ENCODE peak calls at places on chromosomes 12 and 14, in nine cellular contexts. V is ovary, T is BJ, A is fibroblast of pulmonary artery, B is body of pancreas, Z is A549, G is GM12865, D is neural crest cell, C is glutamatergic neuron. I is an unnamed sample.

GRCh38 chr12:92070864-92071445 is 74.7 kb downstream of the BTG1 start:
- DNase-seq in V (no peak), T (no peak), A (no peak), B (peak), Z (peak), G (no peak), D (no peak), C (no peak), I (no peak)

GRCh38 chr12:80178846-80179245 is 79.5 kb downstream of the OTOGL start:
- DNase-seq in V (no peak), T (no peak), A (no peak), B (no peak), Z (no peak), G (peak), D (no peak), C (no peak), I (no peak)

GRCh38 chr14:77044776-77045569 is 16.5 kb upstream of the IRF2BPL start:
- DNase-seq in V (peak), T (peak), A (peak), B (peak), Z (peak), G (no peak), D (no peak), C (no peak), I (no peak)

GRCh38 chr12:3698218-3698974 is 54.5 kb downstream of the CRACR2A start:
- DNase-seq in V (peak), T (peak), A (peak), B (no peak), Z (peak), G (no peak), D (no peak), C (no peak), I (peak)

GRCh38 chr12:113334786-113335539 is at the start of gene SLC8B1:
- DNase-seq in V (peak), T (no peak), A (peak), B (peak), Z (peak), G (peak), D (peak), C (peak), I (no peak)

GRCh38 chr12:130162267-130162666 is at the start of gene FZD10:
- DNase-seq in V (peak), T (no peak), A (no peak), B (peak), Z (no peak), G (no peak), D (peak), C (peak), I (no peak)

GRCh38 chr14:94903338-94903737 is 133.4 kb upstream of the GSC start:
- DNase-seq in V (no peak), T (no peak), A (no peak), B (no peak), Z (no peak), G (no peak), D (no peak), C (no peak), I (no peak)

GRCh38 chr14:94138256-94138655 is 8.9 kb upstream of the IFI27L2 start:
- DNase-seq in V (no peak), T (no peak), A (no peak), B (no peak), Z (no peak), G (no peak), D (no peak), C (no peak), I (no peak)

GRCh38 chr12:67625004-67625403 is 23.5 kb upstream of the DYRK2 start:
- DNase-seq in V (no peak), T (no peak), A (no peak), B (no peak), Z (no peak), G (no peak), D (no peak), C (no peak), I (peak)

GRCh38 chr12:56839489-56840442 is 76.6 kb downstream of the HSD17B6 start:
- DNase-seq in V (peak), T (no peak), A (peak), B (peak), Z (peak), G (peak), D (peak), C (peak), I (no peak)

GRCh38 chr14:45811155-45811554 is 558.2 kb upstream of the MIS18BP1 start:
- DNase-seq in V (no peak), T (no peak), A (no peak), B (no peak), Z (no peak), G (peak), D (no peak), C (peak), I (no peak)

GRCh38 chr12:32450768-32451167 is 51.4 kb downstream of the FGD4 start:
- DNase-seq in V (no peak), T (no peak), A (no peak), B (no peak), Z (no peak), G (no peak), D (no peak), C (no peak), I (no peak)

GRCh38 chr12:109773384-109774011 is 59.7 kb downstream of the TRPV4 start:
- DNase-seq in V (peak), T (no peak), A (no peak), B (peak), Z (no peak), G (no peak), D (no peak), C (no peak), I (peak)

GRCh38 chr14:30292591-30292990 is 266.4 kb upstream of the G2E3 start:
- DNase-seq in V (no peak), T (no peak), A (no peak), B (no peak), Z (no peak), G (no peak), D (no peak), C (no peak), I (no peak)

GRCh38 chr12:26106347-26106746 is 18.5 kb downstream of the BHLHE41 start:
- DNase-seq in V (no peak), T (no peak), A (no peak), B (no peak), Z (no peak), G (no peak), D (no peak), C (no peak), I (no peak)

GRCh38 chr14:100851946-100852620 is 26.2 kb downstream of the MEG3 start:
- DNase-seq in V (peak), T (no peak), A (no peak), B (no peak), Z (no peak), G (no peak), D (no peak), C (no peak), I (no peak)

GRCh38 chr12:105814283-105814682 is 324.5 kb downstream of the NUAK1 start:
- DNase-seq in V (no peak), T (no peak), A (no peak), B (no peak), Z (no peak), G (no peak), D (no peak), C (peak), I (no peak)

GRCh38 chr14:60553855-60554254 is 44.9 kb downstream of the SIX6 start:
- DNase-seq in V (no peak), T (no peak), A (no peak), B (no peak), Z (no peak), G (no peak), D (no peak), C (no peak), I (no peak)

GRCh38 chr14:69610859-69611263 is 535 bp upstream of the SUSD6 start:
- DNase-seq in V (no peak), T (no peak), A (peak), B (no peak), Z (no peak), G (no peak), D (no peak), C (no peak), I (no peak)

GRCh38 chr12:94832780-94833760 is 170.4 kb downstream of the NDUFA12 start:
- DNase-seq in V (peak), T (no peak), A (peak), B (no peak), Z (no peak), G (no peak), D (no peak), C (peak), I (peak)

GRCh38 chr14:75979071-75979571 is 2.7 kb downstream of the TGFB3 start:
- DNase-seq in V (peak), T (no peak), A (peak), B (peak), Z (peak), G (peak), D (peak), C (peak), I (no peak)

GRCh38 chr14:23630687-23631086 is 5.5 kb upstream of the DHRS2 start:
- DNase-seq in V (no peak), T (no peak), A (no peak), B (no peak), Z (no peak), G (no peak), D (no peak), C (no peak), I (no peak)

GRCh38 chr14:103014466-103015319 is 42.7 kb downstream of the CDC42BPB start:
- DNase-seq in V (no peak), T (no peak), A (peak), B (no peak), Z (no peak), G (peak), D (no peak), C (no peak), I (no peak)

GRCh38 chr14:68703093-68703492 is 89.8 kb downstream of the ZFP36L1 start:
- DNase-seq in V (no peak), T (no peak), A (peak), B (no peak), Z (peak), G (no peak), D (no peak), C (no peak), I (peak)

GRCh38 chr12:132852496-132852895 is 23.8 kb upstream of the GOLGA3 start:
- DNase-seq in V (no peak), T (no peak), A (no peak), B (no peak), Z (no peak), G (no peak), D (no peak), C (no peak), I (no peak)

GRCh38 chr14:35949933-35950332 is 123.8 kb downstream of the BRMS1L start:
- DNase-seq in V (no peak), T (no peak), A (peak), B (peak), Z (peak), G (no peak), D (no peak), C (no peak), I (no peak)

GRCh38 chr14:35940291-35940690 is 114.2 kb downstream of the BRMS1L start:
- DNase-seq in V (no peak), T (no peak), A (no peak), B (no peak), Z (no peak), G (peak), D (no peak), C (no peak), I (no peak)

GRCh38 chr14:35944847-35945246 is 118.7 kb downstream of the BRMS1L start:
- DNase-seq in V (no peak), T (no peak), A (no peak), B (no peak), Z (peak), G (peak), D (no peak), C (peak), I (no peak)
- TF ChIP-seq CTCF in V (no peak), T (no peak), A (no peak), B (no peak), Z (peak), G (peak), D (peak), C (no peak), I (peak)

GRCh38 chr14:54565236-54566151 is 1.4 kb upstream of the SAMD4A start:
- DNase-seq in V (peak), T (peak), A (peak), B (peak), Z (peak), G (peak), D (peak), C (peak), I (no peak)
- TF ChIP-seq CTCF in V (no peak), T (no peak), A (peak), B (no peak), Z (no peak), G (no peak), D (peak), C (no peak), I (peak)

GRCh38 chr12:122989874-122990400 is 9.5 kb downstream of the ARL6IP4 start:
- DNase-seq in V (no peak), T (no peak), A (no peak), B (no peak), Z (no peak), G (no peak), D (no peak), C (no peak), I (no peak)

GRCh38 chr12:122990561-122990960 is 10.1 kb downstream of the ARL6IP4 start:
- DNase-seq in V (no peak), T (no peak), A (no peak), B (no peak), Z (no peak), G (no peak), D (no peak), C (no peak), I (no peak)

GRCh38 chr12:122990961-122991622 is 10.6 kb downstream of the ARL6IP4 start:
- DNase-seq in V (no peak), T (no peak), A (no peak), B (no peak), Z (no peak), G (no peak), D (no peak), C (no peak), I (no peak)

GRCh38 chr12:122992386-122992785 is 11.9 kb downstream of the ARL6IP4 start:
- DNase-seq in V (no peak), T (no peak), A (no peak), B (no peak), Z (no peak), G (no peak), D (no peak), C (no peak), I (no peak)

GRCh38 chr12:122991623-122992275 is 11.3 kb downstream of the ARL6IP4 start:
- DNase-seq in V (no peak), T (no peak), A (no peak), B (no peak), Z (no peak), G (no peak), D (no peak), C (no peak), I (no peak)
- TF ChIP-seq CTCF in V (no peak), T (no peak), A (no peak), B (no peak), Z (no peak), G (no peak), D (no peak), C (no peak), I (no peak)

GRCh38 chr12:126346087-126346486 is 1280.9 kb downstream of the AACS start:
- DNase-seq in V (no peak), T (no peak), A (no peak), B (no peak), Z (no peak), G (no peak), D (no peak), C (no peak), I (no peak)

GRCh38 chr12:126343352-126343751 is 1278.1 kb downstream of the AACS start:
- DNase-seq in V (no peak), T (no peak), A (no peak), B (no peak), Z (no peak), G (no peak), D (no peak), C (no peak), I (no peak)

GRCh38 chr12:126342866-126343265 is 1277.6 kb downstream of the AACS start:
- DNase-seq in V (no peak), T (no peak), A (no peak), B (no peak), Z (no peak), G (no peak), D (no peak), C (no peak), I (no peak)

GRCh38 chr12:126349383-126349782 is 1284.1 kb downstream of the AACS start:
- DNase-seq in V (no peak), T (no peak), A (no peak), B (no peak), Z (no peak), G (no peak), D (no peak), C (no peak), I (no peak)

GRCh38 chr12:126347421-126347820 is 1282.2 kb downstream of the AACS start:
- DNase-seq in V (no peak), T (no peak), A (peak), B (no peak), Z (no peak), G (no peak), D (no peak), C (no peak), I (no peak)
- TF ChIP-seq CTCF in V (no peak), T (peak), A (peak), B (no peak), Z (no peak), G (no peak), D (peak), C (peak), I (peak)

GRCh38 chr14:50717826-50718225 is 49.7 kb upstream of the SAV1 start:
- DNase-seq in V (no peak), T (no peak), A (no peak), B (no peak), Z (no peak), G (no peak), D (no peak), C (no peak), I (no peak)

GRCh38 chr14:50719911-50720759 is 52.0 kb upstream of the SAV1 start:
- DNase-seq in V (no peak), T (peak), A (no peak), B (no peak), Z (no peak), G (no peak), D (no peak), C (no peak), I (no peak)

GRCh38 chr14:50718949-50719348 is 50.8 kb upstream of the SAV1 start:
- DNase-seq in V (no peak), T (no peak), A (no peak), B (no peak), Z (no peak), G (no peak), D (no peak), C (no peak), I (no peak)

GRCh38 chr14:50711043-50711442 is 42.9 kb upstream of the SAV1 start:
- DNase-seq in V (no peak), T (no peak), A (no peak), B (no peak), Z (no peak), G (no peak), D (no peak), C (no peak), I (no peak)

GRCh38 chr14:50714452-50715073 is 46.5 kb upstream of the SAV1 start:
- DNase-seq in V (no peak), T (no peak), A (peak), B (peak), Z (peak), G (peak), D (no peak), C (no peak), I (no peak)
- TF ChIP-seq CTCF in V (no peak), T (peak), A (peak), B (peak), Z (peak), G (peak), D (peak), C (no peak), I (peak)

GRCh38 chr12:19316420-19316819 is 122.9 kb upstream of the AEBP2 start:
- DNase-seq in V (no peak), T (no peak), A (peak), B (no peak), Z (peak), G (no peak), D (no peak), C (no peak), I (peak)
- TF ChIP-seq CTCF in V (no peak), T (no peak), A (no peak), B (no peak), Z (no peak), G (no peak), D (no peak), C (no peak), I (no peak)